ENCODE peak calls at places on chromosomes 12 and 14, in seven cellular contexts. H is H9; L is CD8-positive, alpha-beta T cell; B is endodermal cell; U is left ventricle myocardium inferior; R is GM12878; Q is body of pancreas. T is an unnamed sample.

GRCh38 chr12:1272132-1272531 is 281.1 kb downstream of the ERC1 start:
- DNase-seq in H (no peak), L (no peak), B (no peak), U (no peak), R (no peak), Q (no peak), T (no peak)

GRCh38 chr12:86929962-86930361 is 673.8 kb upstream of the MGAT4C start:
- DNase-seq in H (no peak), L (no peak), B (no peak), U (no peak), R (no peak), Q (no peak), T (no peak)

GRCh38 chr12:91219511-91219910 is 36.9 kb upstream of the DCN start:
- DNase-seq in H (no peak), L (no peak), B (no peak), U (no peak), R (no peak), Q (no peak), T (no peak)

GRCh38 chr12:10965511-10965910 is 21.2 kb downstream of the TAS2R50 start:
- DNase-seq in H (no peak), L (no peak), B (no peak), U (no peak), R (no peak), Q (no peak), T (no peak)

GRCh38 chr12:81078469-81079196 is 754 bp downstream of the ACSS3 start:
- DNase-seq in H (no peak), L (no peak), B (peak), U (no peak), R (no peak), Q (peak), T (no peak)

GRCh38 chr12:111569363-111570089 is 29.6 kb downstream of the ATXN2 start:
- DNase-seq in H (peak), L (no peak), B (no peak), U (no peak), R (no peak), Q (no peak), T (no peak)

GRCh38 chr12:102950107-102950949 is 7.1 kb upstream of the ASCL1 start:
- DNase-seq in H (peak), L (no peak), B (peak), U (no peak), R (no peak), Q (no peak), T (no peak)

GRCh38 chr12:54360717-54361456 is 3.4 kb downstream of the GPR84 start:
- DNase-seq in H (peak), L (peak), B (peak), U (peak), R (no peak), Q (peak), T (peak)

GRCh38 chr12:78403681-78404080 is 460.9 kb upstream of the SYT1 start:
- DNase-seq in H (no peak), L (no peak), B (no peak), U (no peak), R (no peak), Q (no peak), T (no peak)

GRCh38 chr12:52022841-52023181 is 16.1 kb downstream of the TAMALIN start:
- DNase-seq in H (peak), L (no peak), B (peak), U (no peak), R (no peak), Q (no peak), T (no peak)

GRCh38 chr14:52012635-52013034 is 23.3 kb downstream of the RTRAF start:
- DNase-seq in H (no peak), L (no peak), B (no peak), U (peak), R (no peak), Q (peak), T (peak)

GRCh38 chr12:118326971-118327370 is 45.7 kb downstream of the TAOK3 start:
- DNase-seq in H (no peak), L (no peak), B (no peak), U (no peak), R (no peak), Q (no peak), T (no peak)

GRCh38 chr14:100155049-100155621 is 4.3 kb downstream of the DEGS2 start:
- DNase-seq in H (peak), L (peak), B (peak), U (no peak), R (no peak), Q (no peak), T (no peak)

GRCh38 chr14:38125484-38125912 is 82.2 kb upstream of the SSTR1 start:
- DNase-seq in H (no peak), L (no peak), B (no peak), U (no peak), R (no peak), Q (peak), T (no peak)

GRCh38 chr14:69692542-69693053 is 74.3 kb upstream of the SRSF5 start:
- DNase-seq in H (no peak), L (no peak), B (no peak), U (no peak), R (no peak), Q (no peak), T (no peak)

GRCh38 chr14:68468437-68469207 is 324.2 kb downstream of the ZFP36L1 start:
- DNase-seq in H (no peak), L (peak), B (no peak), U (no peak), R (no peak), Q (no peak), T (no peak)

GRCh38 chr12:98646165-98646764 is 1.2 kb downstream of the APAF1 start:
- DNase-seq in H (no peak), L (no peak), B (no peak), U (no peak), R (no peak), Q (no peak), T (no peak)

GRCh38 chr12:51406859-51407258 is 15.7 kb upstream of the GALNT6 start:
- DNase-seq in H (no peak), L (no peak), B (peak), U (no peak), R (no peak), Q (no peak), T (no peak)

GRCh38 chr14:90624732-90625444 is 191.3 kb downstream of the TTC7B start:
- DNase-seq in H (peak), L (no peak), B (peak), U (no peak), R (no peak), Q (no peak), T (no peak)
- H3K27ac ChIP-seq in H (no peak), L (no peak), B (peak), U (peak), R (no peak), Q (no peak), T (no peak)

GRCh38 chr12:93379432-93380308 is 1.9 kb downstream of the NUDT4 start:
- DNase-seq in H (no peak), L (no peak), B (no peak), U (no peak), R (no peak), Q (no peak), T (no peak)
- H3K27ac ChIP-seq in H (no peak), L (peak), B (no peak), U (peak), R (peak), Q (peak), T (peak)

DNA sequence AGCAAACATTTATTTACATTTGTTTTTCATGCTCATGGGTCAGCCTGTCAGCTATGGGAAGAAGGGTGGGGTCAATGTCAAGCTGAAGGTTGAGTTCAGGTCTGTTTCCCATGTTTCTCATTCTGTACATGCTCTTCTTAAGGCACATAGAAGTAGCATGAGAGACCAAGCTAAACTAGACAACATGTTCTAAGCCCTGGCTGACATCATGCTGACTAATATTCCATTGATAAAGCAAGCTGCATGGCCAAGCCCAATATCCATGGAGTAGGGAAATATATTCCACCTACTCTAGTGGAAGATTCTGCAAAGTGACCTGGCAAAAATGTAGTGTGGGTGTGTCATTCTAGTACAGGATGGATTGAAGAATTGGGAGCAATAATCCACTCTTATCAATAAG is 44.1 kb downstream of the PLXNC1 start:
- DNase-seq in H (no peak), L (no peak), B (no peak), U (no peak), R (no peak), Q (no peak), T (no peak)
- H3K27ac ChIP-seq in H (no peak), L (no peak), B (no peak), U (no peak), R (peak), Q (no peak), T (no peak)

GRCh38 chr14:24190416-24190815 is 1.8 kb upstream of the IPO4 start:
- DNase-seq in H (no peak), L (no peak), B (no peak), U (no peak), R (no peak), Q (no peak), T (no peak)

GRCh38 chr14:24187538-24187915 is 1.1 kb downstream of the IPO4 start:
- DNase-seq in H (no peak), L (no peak), B (no peak), U (no peak), R (no peak), Q (no peak), T (no peak)

GRCh38 chr14:24189460-24189859 is 844 bp upstream of the IPO4 start:
- DNase-seq in H (no peak), L (no peak), B (no peak), U (no peak), R (no peak), Q (no peak), T (no peak)

GRCh38 chr14:24188251-24189058 is at the start of gene IPO4:
- DNase-seq in H (peak), L (peak), B (peak), U (peak), R (peak), Q (peak), T (peak)

DNA sequence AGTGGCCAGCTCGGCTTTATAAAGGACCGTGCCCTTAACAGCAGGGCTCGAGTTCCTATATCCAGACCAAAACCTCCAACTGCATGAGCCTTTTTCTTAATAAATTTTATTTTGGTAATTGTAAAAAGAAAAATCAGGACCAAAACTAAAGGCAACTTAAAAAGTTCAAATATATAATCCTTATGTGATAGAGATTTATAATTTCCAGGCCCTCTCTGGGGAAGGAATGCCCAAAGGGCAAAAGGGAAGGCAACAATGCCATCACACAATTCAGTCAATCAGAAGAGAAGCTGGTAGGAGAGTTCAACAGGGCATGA is 401 bp upstream of the IPO4 start:
- DNase-seq in H (no peak), L (no peak), B (no peak), U (no peak), R (no peak), Q (no peak), T (no peak)
- H3K27ac ChIP-seq in H (no peak), L (no peak), B (no peak), U (peak), R (peak), Q (no peak), T (peak)

GRCh38 chr14:101480747-101481530 is 80.4 kb upstream of the DIO3 start:
- DNase-seq in H (peak), L (no peak), B (peak), U (no peak), R (no peak), Q (peak), T (no peak)
- H3K27ac ChIP-seq in H (no peak), L (no peak), B (no peak), U (no peak), R (no peak), Q (peak), T (no peak)

DNA sequence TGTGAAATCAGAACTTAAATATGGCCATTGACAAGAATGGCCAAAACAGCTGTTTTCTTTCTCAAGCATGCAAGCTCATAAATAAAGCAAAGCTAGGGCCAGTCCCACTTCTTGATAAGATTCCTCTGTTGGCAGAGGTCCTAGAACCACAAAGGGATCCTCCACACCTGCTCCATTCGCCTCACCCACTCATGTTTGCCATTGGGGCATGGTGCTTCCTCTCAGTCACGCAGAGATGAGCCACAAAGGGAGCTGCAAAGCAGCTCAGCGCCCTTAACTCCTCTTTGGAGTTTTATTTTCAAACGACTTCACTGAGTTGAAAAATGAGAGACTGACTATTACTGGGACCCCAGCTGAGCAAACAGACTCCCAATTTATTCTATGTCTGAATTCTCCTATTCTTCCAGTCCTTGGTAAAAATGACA is 16.6 kb downstream of the MANSC1 start:
- DNase-seq in H (no peak), L (no peak), B (no peak), U (no peak), R (no peak), Q (peak), T (no peak)
- H3K27ac ChIP-seq in H (no peak), L (no peak), B (no peak), U (no peak), R (no peak), Q (peak), T (no peak)

GRCh38 chr12:46676797-46677520 is 148.8 kb downstream of the SLC38A4 start:
- DNase-seq in H (no peak), L (no peak), B (no peak), U (no peak), R (no peak), Q (no peak), T (no peak)
- H3K27ac ChIP-seq in H (no peak), L (no peak), B (no peak), U (no peak), R (no peak), Q (no peak), T (no peak)

GRCh38 chr12:49950310-49951251 is at the start of gene AQP2:
- DNase-seq in H (no peak), L (no peak), B (peak), U (no peak), R (no peak), Q (no peak), T (no peak)
- H3K27ac ChIP-seq in H (no peak), L (no peak), B (no peak), U (no peak), R (no peak), Q (no peak), T (no peak)

GRCh38 chr12:32753605-32754004 is 2.1 kb downstream of the YARS2 start:
- DNase-seq in H (no peak), L (no peak), B (no peak), U (no peak), R (no peak), Q (no peak), T (no peak)
- H3K27ac ChIP-seq in H (no peak), L (no peak), B (no peak), U (no peak), R (peak), Q (no peak), T (no peak)

T was measured in heart right ventricle.